ENCODE peak calls at places on chromosomes 12 and 14, in eight cellular contexts. O, R, Y, F, Q, H, C and X are unnamed samples.

GRCh38 chr12:47835831-47836155 is 16.1 kb upstream of the HDAC7 start:
- DNase-seq in O (no peak), R (no peak), Y (no peak), F (no peak), Q (no peak), H (no peak), C (no peak), X (peak; percentile 69)

GRCh38 chr12:80269953-80270552 is 170.7 kb downstream of the OTOGL start:
- DNase-seq in O (no peak), R (peak; percentile 36), Y (no peak), F (no peak), Q (peak; percentile 6), H (no peak), C (peak; percentile 60), X (peak; percentile 17)

GRCh38 chr14:74525361-74525851 is 31.8 kb downstream of the ISCA2 start:
- DNase-seq in O (no peak), R (no peak), Y (no peak), F (no peak), Q (no peak), H (no peak), C (no peak), X (no peak)

GRCh38 chr14:106044949-106045596 is 518.7 kb downstream of the TMEM121 start:
- DNase-seq in O (no peak), R (peak; percentile 88), Y (peak; percentile 60), F (peak; percentile 92), Q (peak; percentile 89), H (peak; percentile 29), C (no peak), X (peak; percentile 85)

GRCh38 chr12:89817501-89818226 is 109.0 kb upstream of the ATP2B1 start:
- DNase-seq in O (no peak), R (peak; percentile 14), Y (no peak), F (no peak), Q (no peak), H (no peak), C (peak; percentile 25), X (no peak)

GRCh38 chr14:25820368-25820767 is 770.4 kb upstream of the STXBP6 start:
- DNase-seq in O (no peak), R (no peak), Y (no peak), F (no peak), Q (no peak), H (no peak), C (no peak), X (no peak)

GRCh38 chr12:5787828-5788227 is 157.2 kb downstream of the ANO2 start:
- DNase-seq in O (peak; percentile 36), R (no peak), Y (no peak), F (no peak), Q (no peak), H (no peak), C (no peak), X (no peak)

GRCh38 chr12:53960187-53961024 is 5.7 kb downstream of the HOXC12 start:
- DNase-seq in O (no peak), R (no peak), Y (no peak), F (no peak), Q (no peak), H (no peak), C (no peak), X (no peak)

GRCh38 chr14:22978873-22979671 is 3.3 kb downstream of the AJUBA start:
- DNase-seq in O (no peak), R (no peak), Y (no peak), F (no peak), Q (no peak), H (no peak), C (no peak), X (peak; percentile 27)

GRCh38 chr12:115943630-115944391 is 333.7 kb downstream of the MED13L start:
- DNase-seq in O (peak; percentile 46), R (no peak), Y (no peak), F (no peak), Q (no peak), H (no peak), C (no peak), X (no peak)

GRCh38 chr14:68544150-68544892 is 248.5 kb downstream of the ZFP36L1 start:
- DNase-seq in O (peak; percentile 88), R (no peak), Y (peak; percentile 72), F (no peak), Q (no peak), H (peak; percentile 63), C (peak; percentile 100), X (no peak)

GRCh38 chr12:54019111-54019811 is 9.0 kb upstream of the HOXC6 start:
- DNase-seq in O (no peak), R (no peak), Y (no peak), F (no peak), Q (no peak), H (no peak), C (no peak), X (no peak)

GRCh38 chr12:8475508-8475907 is 19.7 kb downstream of the CLEC6A start:
- DNase-seq in O (no peak), R (no peak), Y (no peak), F (no peak), Q (no peak), H (no peak), C (no peak), X (no peak)

GRCh38 chr12:6946033-6946919 is 2.5 kb downstream of the C12orf57 start:
- DNase-seq in O (no peak), R (no peak), Y (peak; percentile 97), F (peak; percentile 83), Q (peak; percentile 69), H (no peak), C (no peak), X (peak; percentile 99)

GRCh38 chr12:45587877-45588530 is 141.5 kb upstream of the ARID2 start:
- DNase-seq in O (no peak), R (no peak), Y (peak; percentile 40), F (no peak), Q (no peak), H (peak; percentile 40), C (no peak), X (no peak)

GRCh38 chr14:70064111-70064885 is 124.5 kb downstream of the SLC8A3 start:
- DNase-seq in O (no peak), R (no peak), Y (no peak), F (no peak), Q (no peak), H (no peak), C (peak; percentile 8), X (no peak)